ENCODE peak calls at places on chromosomes 5 and 9, in four cellular contexts. Q is activated T-helper 9 cell treated with anti-CD3 and anti-CD28 coated beads, Interleukin-2, amount 50 U/mL, for 16 hours; M is cardiac muscle cell; T is A549. D is an unnamed sample.

GRCh38 chr5:14386882-14387575 is 194.6 kb upstream of the OTULINL start:
- DNase-seq in M (no peak), T (no peak), Q (no peak), D (no peak)

GRCh38 chr5:3092664-3093063 is 341.2 kb upstream of the IRX2 start:
- DNase-seq in Q (no peak), T (no peak), M (no peak), D (no peak)

GRCh38 chr5:40410231-40410861 is 269.4 kb upstream of the PTGER4 start:
- DNase-seq in M (peak), Q (peak), T (no peak), D (peak)

GRCh38 chr5:160464466-160464797 is 42.8 kb downstream of the PTTG1 start:
- DNase-seq in M (no peak), Q (no peak), T (no peak), D (no peak)

GRCh38 chr5:98713027-98713426 is 60.4 kb upstream of the RGMB start:
- DNase-seq in M (peak), Q (no peak), T (no peak), D (peak)

GRCh38 chr9:37998881-37999311 is 70.1 kb downstream of the SHB start:
- DNase-seq in M (no peak), T (no peak), Q (no peak), D (no peak)

GRCh38 chr5:133932441-133933168 is 35.8 kb downstream of the C5orf15 start:
- DNase-seq in T (no peak), M (no peak), Q (no peak), D (no peak)

GRCh38 chr5:73759771-73760170 is 133.8 kb downstream of the ARHGEF28 start:
- DNase-seq in T (no peak), Q (no peak), M (no peak), D (peak)

GRCh38 chr5:98755406-98755805 is 18.1 kb upstream of the RGMB start:
- DNase-seq in T (no peak), M (no peak), Q (no peak), D (no peak)

GRCh38 chr9:20041717-20042116 is 252.9 kb upstream of the SLC24A2 start:
- DNase-seq in M (no peak), Q (no peak), T (no peak), D (no peak)

GRCh38 chr5:31075981-31076380 is 117.5 kb upstream of the CDH6 start:
- DNase-seq in T (no peak), Q (no peak), M (no peak), D (no peak)

GRCh38 chr9:103789686-103790085 is 304.4 kb upstream of the SMC2 start:
- DNase-seq in Q (no peak), T (peak), M (peak), D (peak)

GRCh38 chr5:180315762-180316212 is 23.9 kb upstream of the MAPK9 start:
- DNase-seq in Q (peak), M (peak), T (peak), D (no peak)

GRCh38 chr5:97735209-97735608 is 552.2 kb upstream of the RIOK2 start:
- DNase-seq in M (peak), Q (no peak), T (no peak), D (peak)

GRCh38 chr9:134071149-134071548 is 3.3 kb upstream of the BRD3 start:
- DNase-seq in T (no peak), M (no peak), Q (no peak), D (no peak)

GRCh38 chr9:15426019-15426418 is 3.3 kb downstream of the SNAPC3 start:
- DNase-seq in Q (no peak), M (no peak), T (no peak), D (no peak)

GRCh38 chr5:72210913-72211670 is 103.8 kb downstream of the MAP1B start:
- DNase-seq in T (peak), M (peak), Q (no peak), D (peak)

GRCh38 chr9:85202596-85202995 is 533.1 kb downstream of the NTRK2 start:
- DNase-seq in Q (no peak), T (no peak), M (peak), D (no peak)

GRCh38 chr9:128027166-128027539 is 40.0 kb downstream of the NAIF1 start:
- DNase-seq in Q (no peak), T (no peak), M (peak), D (peak)

GRCh38 chr5:147690595-147690994 is 91.9 kb downstream of the JAKMIP2 start:
- DNase-seq in Q (no peak), M (no peak), T (peak), D (peak)

GRCh38 chr5:175895701-175896102 is 24.3 kb downstream of the CPLX2 start:
- DNase-seq in M (no peak), Q (no peak), T (no peak), D (no peak)

D was measured in amniotic epithelial cell.